ENCODE peak calls at places on chromosome 3, in four cellular contexts. F is GM20000, B is fibroblast of lung, K is WERI-Rb-1. Z is an unnamed sample.

GRCh38 chr3:99111235-99111634 is 209.7 kb upstream of the DCBLD2 start:
- DNase-seq in K (no peak), F (no peak), B (peak), Z (no peak)

GRCh38 chr3:128395500-128396125 is 71.1 kb downstream of the DNAJB8 start:
- DNase-seq in F (no peak), B (peak), K (no peak), Z (no peak)

GRCh38 chr3:170159933-170160332 is 21.6 kb downstream of the PHC3 start:
- DNase-seq in B (no peak), F (no peak), K (no peak), Z (no peak)

GRCh38 chr3:66378256-66378655 is 122.6 kb downstream of the LRIG1 start:
- DNase-seq in K (no peak), B (no peak), F (no peak), Z (peak)

GRCh38 chr3:197186887-197187588 is 111.4 kb downstream of the DLG1 start:
- DNase-seq in B (peak), F (peak), K (no peak), Z (no peak)

GRCh38 chr3:136787226-136787793 is 31.6 kb upstream of the SLC35G2 start:
- DNase-seq in F (peak), B (peak), K (peak), Z (no peak)

GRCh38 chr3:153348457-153349137 is 186.6 kb downstream of the RAP2B start:
- DNase-seq in K (no peak), B (peak), F (no peak), Z (no peak)

GRCh38 chr3:149970716-149971402 is at the start of gene PFN2:
- DNase-seq in B (peak), K (peak), F (peak), Z (peak)

GRCh38 chr3:187975571-187976360 is 178.2 kb upstream of the LPP start:
- DNase-seq in F (no peak), B (no peak), K (no peak), Z (no peak)

GRCh38 chr3:168251371-168251770 is 155.6 kb upstream of the GOLIM4 start:
- DNase-seq in B (no peak), F (peak), K (no peak), Z (no peak)

GRCh38 chr3:53570709-53571108 is 76.3 kb downstream of the CACNA1D start:
- DNase-seq in B (peak), K (no peak), F (no peak), Z (no peak)

GRCh38 chr3:93867425-93867824 is 106.3 kb downstream of the PROS1 start:
- DNase-seq in F (no peak), B (no peak), K (no peak), Z (no peak)
- TF ChIP-seq CTCF in F (no peak), B (no peak), K (peak), Z (no peak)

GRCh38 chr3:176426371-176426770 is 770.9 kb downstream of the TBL1XR1 start:
- DNase-seq in F (no peak), K (no peak), B (no peak), Z (no peak)

GRCh38 chr3:176428552-176428951 is 768.7 kb downstream of the TBL1XR1 start:
- DNase-seq in B (no peak), K (no peak), F (no peak), Z (no peak)

GRCh38 chr3:176431073-176431472 is 766.2 kb downstream of the TBL1XR1 start:
- DNase-seq in K (no peak), B (no peak), F (no peak), Z (no peak)

GRCh38 chr3:176431986-176432385 is 765.3 kb downstream of the TBL1XR1 start:
- DNase-seq in B (peak), K (no peak), F (no peak), Z (no peak)

GRCh38 chr3:176430244-176430893 is 766.9 kb downstream of the TBL1XR1 start:
- DNase-seq in F (peak), K (peak), B (peak), Z (no peak)
- TF ChIP-seq CTCF in F (no peak), K (peak), B (peak), Z (peak)

DNA sequence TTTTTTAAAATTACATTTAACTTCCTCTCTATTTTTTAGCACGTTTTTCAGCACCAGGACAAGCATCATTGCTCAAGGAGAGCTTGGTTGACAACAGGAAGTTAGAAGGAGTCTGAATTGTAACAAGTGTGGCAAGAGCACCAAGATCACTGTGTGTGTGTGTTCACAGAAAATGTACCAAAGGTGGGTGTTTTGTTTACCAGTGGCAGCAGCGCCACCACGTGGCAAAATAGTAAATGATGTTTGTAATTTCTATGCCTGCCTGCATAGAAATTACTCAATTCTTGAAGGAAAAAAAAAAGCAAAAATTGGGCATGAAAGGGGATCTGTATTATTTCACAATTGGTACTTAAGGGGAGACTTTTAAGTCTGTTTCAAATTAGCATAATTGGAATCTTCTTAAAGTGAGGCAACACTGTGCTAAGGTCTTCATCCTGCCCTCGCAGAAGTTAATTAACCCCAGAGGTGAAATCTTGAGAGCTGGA is 7.4 kb upstream of the U2SURP start:
- DNase-seq in F (peak), K (peak), B (peak), Z (peak)
- TF ChIP-seq CTCF in F (peak), K (peak), B (peak), Z (peak)

GRCh38 chr3:126212250-126212628 is 31.9 kb upstream of the ALDH1L1 start:
- DNase-seq in F (no peak), K (no peak), B (no peak), Z (no peak)

GRCh38 chr3:126212629-126213375 is 32.4 kb upstream of the ALDH1L1 start:
- DNase-seq in K (peak), B (peak), F (no peak), Z (peak)

GRCh38 chr3:126216416-126216815 is 36.0 kb upstream of the ALDH1L1 start:
- DNase-seq in K (no peak), F (no peak), B (peak), Z (no peak)

GRCh38 chr3:126211569-126211968 is 31.2 kb upstream of the ALDH1L1 start:
- DNase-seq in F (no peak), B (no peak), K (no peak), Z (no peak)

DNA sequence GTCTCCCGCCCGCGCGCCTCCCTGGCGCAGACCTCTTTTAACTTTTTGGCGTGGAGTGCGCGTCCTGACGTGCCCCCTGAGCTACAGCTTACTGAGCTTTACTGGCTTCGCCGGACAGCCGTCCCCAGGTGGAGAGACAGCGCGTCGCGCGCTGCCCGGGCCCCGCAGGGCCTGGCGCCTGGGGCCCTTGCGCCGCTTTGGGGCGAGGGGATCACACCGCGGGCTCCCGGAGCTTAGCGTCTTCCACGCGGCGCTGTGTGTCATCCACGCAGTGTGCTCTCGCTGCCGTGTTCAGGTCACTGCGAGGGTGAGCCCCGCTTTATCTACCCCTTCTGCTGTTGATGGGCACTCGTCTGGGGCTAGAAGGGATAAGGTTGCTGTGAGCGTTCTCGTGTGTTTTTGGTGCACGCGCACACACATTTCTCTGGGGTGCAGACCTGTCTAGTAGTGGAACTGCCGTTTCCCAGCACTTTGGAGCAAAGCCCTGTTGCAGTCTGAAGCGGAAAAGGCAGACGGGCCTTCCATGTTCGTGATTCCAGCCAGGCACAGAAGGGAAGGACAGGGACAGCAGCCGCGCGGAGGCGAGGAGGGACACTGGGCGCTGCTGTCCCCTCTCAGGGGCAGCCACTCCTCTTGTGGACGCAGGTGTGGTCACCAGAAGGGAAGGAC is 33.1 kb upstream of the ALDH1L1 start:
- DNase-seq in B (no peak), K (no peak), F (no peak), Z (no peak)
- TF ChIP-seq CTCF in B (no peak), K (no peak), F (no peak), Z (no peak)

DNA sequence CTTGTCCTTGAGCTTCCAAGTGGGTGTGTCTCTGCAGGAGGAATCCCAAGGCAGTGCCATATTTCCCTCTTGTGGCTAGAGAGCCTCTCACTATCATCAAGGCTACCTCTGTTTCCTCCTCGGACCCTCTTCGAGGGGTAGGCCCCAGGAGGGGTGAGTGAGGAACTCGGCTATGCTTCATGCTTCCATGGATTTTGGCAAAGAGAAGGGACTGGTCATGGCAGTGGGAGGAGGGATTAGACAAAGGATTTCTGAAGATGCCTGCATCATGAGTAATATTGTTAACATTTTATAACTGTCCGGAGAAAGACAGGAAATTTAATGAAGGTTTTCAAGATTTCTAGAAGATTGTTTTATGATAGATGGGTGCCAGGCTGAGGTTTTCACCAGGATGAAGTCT is 241.5 kb downstream of the CLSTN2 start:
- DNase-seq in B (peak), K (no peak), F (no peak), Z (no peak)
- TF ChIP-seq CTCF in B (no peak), K (no peak), F (no peak), Z (no peak)